ENCODE peak calls at places on chromosomes 5 and 9, in seven cellular contexts. One of them, this sample, is unnamed.

GRCh38 chr5:159198063-159199036 is 11.0 kb downstream of the RNF145 start:
- DNase-seq in HEK293T: no peak
- DNase-seq in heart right ventricle: no peak
- DNase-seq in ELR: no peak
- DNase-seq in foreskin keratinocyte: no peak
- DNase-seq in A549: no peak
- DNase-seq in LoVo: no peak
- DNase-seq in this sample: no peak

GRCh38 chr9:15509931-15510788 is 610 bp downstream of the PSIP1 start:
- DNase-seq in HEK293T: peak
- DNase-seq in heart right ventricle: peak
- DNase-seq in ELR: peak
- DNase-seq in foreskin keratinocyte: no peak
- DNase-seq in A549: peak
- DNase-seq in LoVo: no peak
- DNase-seq in this sample: peak

GRCh38 chr9:137021979-137022619 is 5.9 kb downstream of the ABCA2 start:
- DNase-seq in HEK293T: peak
- DNase-seq in heart right ventricle: no peak
- DNase-seq in ELR: peak
- DNase-seq in foreskin keratinocyte: peak
- DNase-seq in A549: peak
- DNase-seq in LoVo: peak
- DNase-seq in this sample: peak

GRCh38 chr9:71681104-71681707 is 87.1 kb downstream of the CEMIP2 start:
- DNase-seq in HEK293T: no peak
- DNase-seq in heart right ventricle: no peak
- DNase-seq in ELR: peak
- DNase-seq in foreskin keratinocyte: no peak
- DNase-seq in A549: no peak
- DNase-seq in LoVo: no peak
- DNase-seq in this sample: no peak

GRCh38 chr5:72842816-72843215 is 26.4 kb downstream of the TNPO1 start:
- DNase-seq in HEK293T: no peak
- DNase-seq in heart right ventricle: no peak
- DNase-seq in ELR: peak
- DNase-seq in foreskin keratinocyte: no peak
- DNase-seq in A549: peak
- DNase-seq in LoVo: peak
- DNase-seq in this sample: peak

GRCh38 chr9:89502038-89502601 is 4.2 kb upstream of the SEMA4D start:
- DNase-seq in HEK293T: no peak
- DNase-seq in heart right ventricle: no peak
- DNase-seq in ELR: no peak
- DNase-seq in foreskin keratinocyte: no peak
- DNase-seq in A549: no peak
- DNase-seq in LoVo: no peak
- DNase-seq in this sample: no peak

GRCh38 chr9:112170235-112170634 is 4.9 kb downstream of the SUSD1 start:
- DNase-seq in HEK293T: no peak
- DNase-seq in heart right ventricle: no peak
- DNase-seq in ELR: no peak
- DNase-seq in foreskin keratinocyte: peak
- DNase-seq in A549: no peak
- DNase-seq in LoVo: peak
- DNase-seq in this sample: no peak

GRCh38 chr9:85347541-85347940 is 394.2 kb downstream of the AGTPBP1 start:
- DNase-seq in HEK293T: no peak
- DNase-seq in heart right ventricle: no peak
- DNase-seq in ELR: no peak
- DNase-seq in foreskin keratinocyte: no peak
- DNase-seq in A549: no peak
- DNase-seq in LoVo: no peak
- DNase-seq in this sample: no peak

GRCh38 chr9:129549684-129550083 is 71.2 kb downstream of the C9orf50 start:
- DNase-seq in HEK293T: no peak
- DNase-seq in heart right ventricle: no peak
- DNase-seq in ELR: peak
- DNase-seq in foreskin keratinocyte: no peak
- DNase-seq in A549: peak
- DNase-seq in LoVo: no peak
- DNase-seq in this sample: no peak

GRCh38 chr9:128558431-128559310 is 6.3 kb downstream of the SPTAN1 start:
- DNase-seq in HEK293T: no peak
- DNase-seq in heart right ventricle: peak
- DNase-seq in ELR: peak
- DNase-seq in foreskin keratinocyte: no peak
- DNase-seq in A549: peak
- DNase-seq in LoVo: peak
- DNase-seq in this sample: peak

GRCh38 chr5:136886623-136887022 is 521.3 kb upstream of the TRPC7 start:
- DNase-seq in HEK293T: no peak
- DNase-seq in heart right ventricle: no peak
- DNase-seq in ELR: peak
- DNase-seq in foreskin keratinocyte: no peak
- DNase-seq in A549: no peak
- DNase-seq in LoVo: no peak
- DNase-seq in this sample: no peak

GRCh38 chr5:156764149-156764548 is 85.9 kb upstream of the PPP1R2B start:
- DNase-seq in HEK293T: no peak
- DNase-seq in heart right ventricle: no peak
- DNase-seq in ELR: no peak
- DNase-seq in foreskin keratinocyte: no peak
- DNase-seq in A549: no peak
- DNase-seq in LoVo: no peak
- DNase-seq in this sample: no peak

GRCh38 chr5:177195307-177195952 is 61.9 kb downstream of the NSD1 start:
- DNase-seq in HEK293T: no peak
- DNase-seq in heart right ventricle: no peak
- DNase-seq in ELR: peak
- DNase-seq in foreskin keratinocyte: no peak
- DNase-seq in A549: no peak
- DNase-seq in LoVo: no peak
- DNase-seq in this sample: no peak